ENCODE peak calls at places on chromosomes 13 and 19, in six cellular contexts. Y is ovary; U is GM04503; I is WTC11; E is CD4-positive, alpha-beta memory T cell; L is A172. A is an unnamed sample.

GRCh38 chr19:8041553-8041952 is 11.0 kb upstream of the CCL25 start:
- DNase-seq in Y (no peak), U (no peak), I (no peak), E (no peak), L (no peak), A (no peak)

GRCh38 chr19:6803036-6803404 is 30.5 kb downstream of the VAV1 start:
- DNase-seq in Y (no peak), U (no peak), I (no peak), E (no peak), L (no peak), A (no peak)

GRCh38 chr19:53549354-53549753 is 11.4 kb downstream of the ZNF331 start:
- DNase-seq in Y (no peak), U (peak), I (no peak), E (no peak), L (no peak), A (no peak)

GRCh38 chr19:12629215-12629614 is 18.5 kb downstream of the ZNF791 start:
- DNase-seq in Y (no peak), U (no peak), I (no peak), E (no peak), L (no peak), A (no peak)

GRCh38 chr13:23666576-23666975 is 96.4 kb downstream of the TNFRSF19 start:
- DNase-seq in Y (no peak), U (no peak), I (no peak), E (no peak), L (no peak), A (no peak)

GRCh38 chr13:32214073-32214472 is 101.1 kb downstream of the ZAR1L start:
- DNase-seq in Y (no peak), U (no peak), I (no peak), E (no peak), L (no peak), A (no peak)

GRCh38 chr19:40445945-40446784 is 2.0 kb upstream of the SERTAD3 start:
- DNase-seq in Y (no peak), U (no peak), I (peak), E (no peak), L (peak), A (peak)

GRCh38 chr13:45316210-45316799 is 24.7 kb downstream of the TPT1 start:
- DNase-seq in Y (no peak), U (no peak), I (no peak), E (no peak), L (no peak), A (no peak)

GRCh38 chr13:21050288-21051197 is 10.8 kb downstream of the LATS2 start:
- DNase-seq in Y (no peak), U (no peak), I (no peak), E (no peak), L (no peak), A (no peak)

GRCh38 chr19:48194041-48194871 is 23.8 kb downstream of the ZSWIM9 start:
- DNase-seq in Y (no peak), U (no peak), I (peak), E (peak), L (no peak), A (peak)

GRCh38 chr19:48878219-48879024 is 6.2 kb downstream of the PPP1R15A start:
- DNase-seq in Y (peak), U (no peak), I (no peak), E (peak), L (no peak), A (no peak)

GRCh38 chr13:27918918-27919255 is 913 bp upstream of the PDX1 start:
- DNase-seq in Y (no peak), U (no peak), I (peak), E (no peak), L (no peak), A (no peak)

A was measured in neural progenitor cell.